ENCODE peak calls at places on chromosomes 13 and 19, in five cellular contexts. P is CD8-positive, alpha-beta memory T cell; E is stomach; R is thoracic aorta; V is CD8-positive, alpha-beta T cell. W is an unnamed sample. For H3K36me3, the result is how much of the 10 kb centered on the place peaks cover.

GRCh38 chr13:52925775-52926285 is 77.4 kb upstream of the PCDH8 start:
- DNase-seq in P (no peak), E (no peak), R (no peak), V (no peak), W (no peak)

GRCh38 chr19:1752757-1753728 is at the start of gene ONECUT3:
- DNase-seq in P (no peak), E (peak), R (no peak), V (no peak), W (no peak)

GRCh38 chr19:18607222-18608101 is 863 bp upstream of the CRLF1 start:
- DNase-seq in P (no peak), E (no peak), R (no peak), V (no peak), W (no peak)

GRCh38 chr19:38304866-38305429 is 897 bp downstream of the C19orf33 start:
- DNase-seq in P (no peak), E (peak), R (no peak), V (no peak), W (no peak)

GRCh38 chr13:95181586-95181985 is 119.7 kb downstream of the ABCC4 start:
- DNase-seq in P (no peak), E (no peak), R (no peak), V (no peak), W (no peak)

GRCh38 chr13:30803791-30804190 is 68.4 kb downstream of the ALOX5AP start:
- DNase-seq in P (no peak), E (no peak), R (no peak), V (no peak), W (no peak)

GRCh38 chr13:99176309-99177276 is 24.1 kb upstream of the UBAC2 start:
- DNase-seq in P (peak), E (peak), R (no peak), V (peak), W (peak)

GRCh38 chr19:49749771-49750170 is 13.3 kb downstream of the TSKS start:
- DNase-seq in P (no peak), E (no peak), R (no peak), V (no peak), W (no peak)

GRCh38 chr13:106077017-106077416 is 458.4 kb downstream of the EFNB2 start:
- DNase-seq in P (no peak), E (no peak), R (no peak), V (no peak), W (no peak)

GRCh38 chr13:114061047-114061446 is 71.4 kb downstream of the RASA3 start:
- DNase-seq in P (no peak), E (no peak), R (no peak), V (no peak), W (no peak)

GRCh38 chr13:36192166-36192565 is 22.2 kb downstream of the SOHLH2 start:
- DNase-seq in P (no peak), E (no peak), R (no peak), V (no peak), W (no peak)

GRCh38 chr19:21604351-21604926 is 99.0 kb downstream of the ZNF429 start:
- DNase-seq in P (no peak), E (no peak), R (no peak), V (no peak), W (no peak)

GRCh38 chr19:50667759-50668231 is 18.6 kb downstream of the C19orf81 start:
- DNase-seq in P (no peak), E (no peak), R (no peak), V (no peak), W (no peak)

GRCh38 chr19:4896372-4896771 is 6.3 kb downstream of the ARRDC5 start:
- DNase-seq in P (no peak), E (peak), R (no peak), V (no peak), W (no peak)

GRCh38 chr19:1110809-1111640 is 7.2 kb downstream of the GPX4 start:
- DNase-seq in P (no peak), E (no peak), R (no peak), V (no peak), W (no peak)

GRCh38 chr19:723247-723646 is 14.5 kb downstream of the PALM start:
- DNase-seq in P (no peak), E (no peak), R (no peak), V (no peak), W (no peak)

GRCh38 chr13:112447761-112448603 is 71.8 kb downstream of the SPACA7 start:
- DNase-seq in P (no peak), E (peak), R (no peak), V (no peak), W (no peak)

GRCh38 chr13:82747948-82748347 is 1134.3 kb downstream of the SLITRK1 start:
- DNase-seq in P (no peak), E (no peak), R (no peak), V (no peak), W (no peak)

GRCh38 chr13:26562538-26562890 is 5.0 kb downstream of the WASF3 start:
- DNase-seq in P (no peak), E (no peak), R (no peak), V (no peak), W (no peak)

GRCh38 chr19:3516675-3517207 is 10.6 kb downstream of the FZR1 start:
- DNase-seq in P (peak), E (peak), R (no peak), V (peak), W (no peak)

GRCh38 chr13:113297370-113297871 is 382 bp downstream of the LAMP1 start:
- DNase-seq in P (peak), E (no peak), R (no peak), V (peak), W (peak)

GRCh38 chr13:38872693-38873092 is 117.9 kb downstream of the STOML3 start:
- DNase-seq in P (peak), E (no peak), R (no peak), V (no peak), W (no peak)

GRCh38 chr13:50136678-50137077 is 121.4 kb downstream of the KCNRG start:
- DNase-seq in P (no peak), E (no peak), R (no peak), V (no peak), W (no peak)

GRCh38 chr13:26026211-26026610 is 25.6 kb downstream of the SHISA2 start:
- DNase-seq in P (no peak), E (no peak), R (no peak), V (no peak), W (no peak)

GRCh38 chr13:99196466-99197256 is 4.0 kb upstream of the UBAC2 start:
- DNase-seq in P (no peak), E (no peak), R (no peak), V (no peak), W (no peak)

GRCh38 chr19:5016781-5017180 is 47.9 kb downstream of the KDM4B start:
- DNase-seq in P (no peak), E (no peak), R (no peak), V (no peak), W (no peak)

GRCh38 chr13:110759710-110760109 is 46.2 kb downstream of the ING1 start:
- DNase-seq in P (no peak), E (no peak), R (no peak), V (no peak), W (no peak)

GRCh38 chr13:106629068-106629712 is 61.3 kb upstream of the ARGLU1 start:
- DNase-seq in P (no peak), E (no peak), R (no peak), V (no peak), W (no peak)

DNA sequence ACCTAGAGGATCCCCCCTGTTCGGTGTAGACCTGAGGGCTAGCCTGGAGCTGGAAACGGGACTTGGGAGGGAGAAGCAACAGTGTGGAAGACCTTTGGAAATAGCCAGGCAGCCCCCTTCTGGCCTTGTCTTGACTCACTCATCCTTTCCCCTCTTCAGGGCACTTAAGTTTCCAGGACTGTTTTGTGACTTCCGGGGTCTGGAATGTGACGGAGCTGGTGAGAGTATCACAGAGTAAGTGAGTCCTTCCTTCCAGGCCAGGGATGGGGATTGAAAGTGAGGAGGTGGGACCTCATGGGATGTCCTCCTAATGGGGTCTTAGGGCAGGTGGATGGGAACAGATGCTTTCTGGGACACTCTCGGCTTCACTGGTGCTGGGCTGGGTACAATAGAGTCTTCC is 29.4 kb downstream of the LYL1 start:
- DNase-seq in P (no peak), E (no peak), R (no peak), V (no peak), W (no peak)
- H3K27ac ChIP-seq in P (no peak), E (no peak), R (peak), V (no peak), W (no peak)

GRCh38 chr19:17163652-17164051 is 51.5 kb upstream of the USE1 start:
- DNase-seq in P (no peak), E (no peak), R (no peak), V (no peak), W (no peak)

GRCh38 chr19:17160908-17161307 is 54.2 kb upstream of the USE1 start:
- DNase-seq in P (peak), E (no peak), R (no peak), V (no peak), W (no peak)

GRCh38 chr19:17162580-17162979 is 52.6 kb upstream of the USE1 start:
- DNase-seq in P (no peak), E (no peak), R (no peak), V (no peak), W (no peak)

GRCh38 chr19:17165715-17166114 is 49.4 kb upstream of the USE1 start:
- DNase-seq in P (no peak), E (no peak), R (no peak), V (no peak), W (no peak)

DNA sequence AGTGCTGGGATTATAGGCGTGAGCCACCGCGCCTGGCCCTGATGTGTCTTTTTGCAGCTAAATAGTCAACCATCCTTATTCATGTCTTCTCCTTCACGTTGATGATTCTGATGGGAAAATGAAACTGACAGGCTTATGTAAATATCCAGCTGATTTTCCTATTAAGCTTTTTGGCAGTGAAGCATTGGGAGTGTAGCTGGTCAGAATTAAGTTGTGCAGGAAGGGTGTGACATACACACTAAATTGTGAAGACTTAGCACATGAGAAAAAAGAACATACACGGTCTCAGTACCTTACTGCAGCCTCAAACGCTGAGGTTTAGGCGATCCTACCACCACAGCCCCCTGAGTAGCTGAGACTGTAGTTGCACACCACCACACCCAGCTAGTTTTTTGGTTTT is 50.5 kb upstream of the USE1 start:
- DNase-seq in P (no peak), E (no peak), R (no peak), V (no peak), W (no peak)
- H3K36me3 ChIP-seq in P (under half), E (half or more), R (half or more), V (half or more), W (half or more)

GRCh38 chr19:48556825-48557224 is 4.9 kb downstream of the SULT2B1 start:
- DNase-seq in P (no peak), E (no peak), R (no peak), V (no peak), W (no peak)

GRCh38 chr19:48556163-48556562 is 4.2 kb downstream of the SULT2B1 start:
- DNase-seq in P (no peak), E (no peak), R (no peak), V (no peak), W (no peak)

GRCh38 chr19:48560095-48560530 is 8.1 kb downstream of the SULT2B1 start:
- DNase-seq in P (no peak), E (no peak), R (no peak), V (no peak), W (no peak)

GRCh38 chr19:48561412-48561811 is 9.4 kb downstream of the SULT2B1 start:
- DNase-seq in P (no peak), E (no peak), R (no peak), V (no peak), W (no peak)

DNA sequence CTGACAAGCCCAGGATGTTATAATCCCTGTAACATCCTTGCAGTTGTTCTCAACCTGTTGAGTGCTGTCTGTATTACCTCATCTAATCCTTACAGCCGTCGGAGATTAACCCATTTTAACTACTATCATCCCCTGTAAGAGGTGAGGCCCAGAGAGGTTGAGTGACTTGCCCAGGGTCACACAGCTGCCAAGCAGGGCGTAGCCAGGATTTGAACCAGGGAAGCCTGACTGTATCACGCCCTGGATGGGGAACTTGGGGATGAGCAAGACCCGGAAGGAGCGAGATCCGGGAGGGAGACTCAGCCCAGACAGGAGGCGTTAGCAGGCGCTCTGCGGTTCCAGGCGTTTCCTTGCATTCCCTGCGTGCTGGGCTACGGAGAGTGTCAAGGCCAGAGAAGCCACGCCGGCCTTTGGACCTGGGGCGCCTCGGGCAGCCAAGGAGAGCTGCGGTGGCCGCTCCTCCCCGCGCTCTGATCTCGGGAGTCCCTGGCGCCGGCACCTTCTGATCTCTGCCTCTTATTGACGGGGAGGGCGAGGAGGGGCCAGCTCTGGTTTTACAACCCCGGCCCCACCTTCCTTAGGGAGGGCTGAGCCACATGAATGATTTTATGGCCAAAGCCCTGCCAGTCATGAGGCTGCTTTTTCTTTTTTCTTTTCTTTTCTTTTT is 6.2 kb downstream of the SULT2B1 start:
- DNase-seq in P (no peak), E (peak), R (no peak), V (no peak), W (no peak)
- H3K4me3 ChIP-seq in P (no peak), E (no peak), R (peak), V (no peak), W (no peak)

GRCh38 chr13:97241761-97242160 is 19.6 kb downstream of the MBNL2 start:
- DNase-seq in P (no peak), E (no peak), R (no peak), V (no peak), W (no peak)
- H3K27ac ChIP-seq in P (no peak), E (no peak), R (no peak), V (no peak), W (no peak)